ENCODE peak calls at places on chromosomes 6 and 20, in four cellular contexts. R is GM12878, I is HepG2, T is H1. H is an unnamed sample.

GRCh38 chr6:67667640-67668422 is 967.3 kb upstream of the ADGRB3 start:
- DNase-seq in R (no peak), I (no peak), T (no peak), H (no peak)

GRCh38 chr6:68726992-68727391 is 91.9 kb downstream of the ADGRB3 start:
- DNase-seq in R (no peak), I (no peak), T (no peak), H (no peak)

GRCh38 chr6:149266659-149267058 is 50.9 kb upstream of the TAB2 start:
- DNase-seq in R (peak), I (no peak), T (no peak), H (no peak)

GRCh38 chr6:169579712-169580111 is 122.1 kb downstream of the WDR27 start:
- DNase-seq in R (no peak), I (no peak), T (no peak), H (no peak)

GRCh38 chr6:53496100-53496499 is 48.8 kb downstream of the GCLC start:
- DNase-seq in R (no peak), I (no peak), T (no peak), H (no peak)

GRCh38 chr6:44057238-44057930 is 69.9 kb downstream of the MRPL14 start:
- DNase-seq in R (no peak), I (no peak), T (no peak), H (no peak)

GRCh38 chr6:91088976-91089375 is 502.1 kb upstream of the MAP3K7 start:
- DNase-seq in R (no peak), I (no peak), T (no peak), H (no peak)

GRCh38 chr20:10282930-10283556 is 64.4 kb downstream of the SNAP25 start:
- DNase-seq in R (no peak), I (no peak), T (no peak), H (no peak)

GRCh38 chr20:19750207-19750606 is 7.9 kb upstream of the RIN2 start:
- DNase-seq in R (no peak), I (no peak), T (no peak), H (no peak)

GRCh38 chr20:34249291-34249690 is 8.1 kb downstream of the ASIP start:
- DNase-seq in R (peak), I (no peak), T (no peak), H (no peak)

GRCh38 chr6:36514554-36515456 is 32.5 kb downstream of the STK38 start:
- DNase-seq in R (no peak), I (peak), T (no peak), H (no peak)

DNA sequence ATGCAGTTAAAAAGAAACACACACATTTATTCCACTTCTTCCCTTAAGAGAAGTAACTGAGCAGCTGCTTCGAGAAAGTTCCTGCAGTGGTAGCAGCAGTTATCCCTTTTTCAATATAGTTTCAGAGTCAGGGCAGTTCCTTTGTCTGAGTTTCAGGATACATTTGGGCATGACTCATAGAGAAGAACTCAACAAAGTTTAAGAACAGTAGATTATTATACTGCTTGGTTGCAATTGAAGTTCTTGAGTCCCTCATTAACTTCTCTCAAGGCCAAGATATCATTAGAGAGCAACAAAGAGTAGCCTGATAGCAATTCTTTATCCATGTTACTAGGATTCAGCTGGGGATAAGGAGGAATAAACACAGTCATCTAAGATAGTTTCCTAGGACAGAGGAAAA is 54.4 kb downstream of the TPD52L1 start:
- DNase-seq in R (no peak), I (no peak), T (no peak), H (no peak)
- TF ChIP-seq SUZ12 in R (no peak), I (no peak), T (no peak), H (no peak)

DNA sequence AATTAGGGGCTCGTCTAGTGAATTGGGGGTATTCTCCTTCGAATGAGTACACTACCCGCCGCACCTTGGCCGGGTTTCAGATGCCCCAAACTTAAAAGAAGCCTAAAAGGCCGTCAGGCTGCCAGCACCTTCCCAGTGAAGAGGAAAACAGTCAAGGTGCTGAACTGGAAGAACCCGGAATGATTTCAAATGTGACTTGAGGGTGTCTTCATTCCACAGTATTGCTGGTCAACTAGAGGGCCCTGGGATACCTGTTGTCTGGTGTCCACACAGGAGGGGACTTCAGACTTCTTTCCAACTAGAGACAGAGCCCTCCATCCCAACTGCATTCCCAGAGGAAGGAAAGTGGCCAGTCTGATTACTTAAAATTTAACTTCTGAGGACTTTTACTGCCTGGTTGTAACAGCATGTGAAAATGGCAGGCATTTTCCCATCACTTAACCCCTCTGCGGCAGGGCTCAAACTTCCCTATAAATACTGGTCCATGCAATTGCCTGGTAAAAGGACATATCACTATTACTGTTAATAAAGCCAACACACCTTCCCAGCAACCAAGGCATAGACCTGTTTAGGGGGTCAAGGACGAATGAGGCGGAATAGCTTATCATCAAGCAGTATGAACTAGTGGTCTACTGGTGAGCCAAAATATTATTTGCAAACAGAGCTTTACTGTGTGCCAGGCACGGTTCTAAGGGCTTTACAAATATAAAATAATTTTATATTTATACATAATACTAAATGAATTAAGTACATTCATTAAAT is 650 bp upstream of the SAMHD1 start:
- DNase-seq in R (no peak), I (no peak), T (no peak), H (no peak)
- H3K9ac ChIP-seq in R (peak), I (peak), T (peak), H (peak)

DNA sequence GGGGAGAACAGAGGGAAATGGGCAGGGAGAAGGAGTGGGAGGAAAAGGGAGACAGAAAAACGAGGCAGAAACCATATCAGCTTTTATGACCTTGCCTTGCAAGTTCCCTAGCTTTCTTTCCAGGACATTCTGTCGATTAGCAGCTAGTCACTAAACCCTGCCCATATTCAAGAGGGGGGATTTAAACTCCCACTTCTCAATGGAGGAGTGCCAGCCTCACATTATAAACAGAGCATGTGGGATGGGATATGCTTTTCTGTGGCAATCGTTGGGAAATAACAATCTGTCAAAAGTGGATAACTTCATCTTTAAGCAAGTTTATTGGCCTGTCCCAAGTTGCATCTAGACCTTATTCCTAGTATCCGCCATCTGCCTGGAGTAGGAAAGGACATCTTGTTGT is 57.0 kb upstream of the TMEM170B start:
- DNase-seq in R (no peak), I (no peak), T (no peak), H (no peak)
- TF ChIP-seq SUZ12 in R (no peak), I (no peak), T (no peak), H (no peak)

GRCh38 chr6:1554241-1554880 is 55.4 kb upstream of the FOXC1 start:
- DNase-seq in R (peak), I (no peak), T (no peak), H (no peak)
- H3K9ac ChIP-seq in R (no peak), I (no peak), T (no peak), H (peak)